ENCODE peak calls at places on chromosomes 2 and 18, in eight cellular contexts. W is psoas muscle; U is adrenal gland; S is CD4-positive, CD25-positive, alpha-beta regulatory T cell; I is upper lobe of right lung; Q is left ventricle myocardium inferior; Z is effector memory CD4-positive, alpha-beta T cell; Y is fibroblast of lung. X is an unnamed sample. For H3K4me1 and H3K36me3, the result is how much of the 10 kb centered on the place peaks cover.

GRCh38 chr2:217609952-217610351 is 392.8 kb downstream of the TNS1 start:
- DNase-seq in Q (no peak), I (no peak), Z (no peak), U (no peak), W (no peak), S (no peak), Y (no peak), X (no peak)

GRCh38 chr2:110991951-110992350 is 128.8 kb upstream of the BCL2L11 start:
- DNase-seq in I (no peak), W (no peak), Y (no peak), U (no peak), S (no peak), Q (no peak), Z (no peak), X (no peak)

GRCh38 chr2:210198326-210198725 is 26.9 kb downstream of the ACADL start:
- DNase-seq in Y (peak), U (no peak), W (no peak), S (no peak), I (no peak), Q (no peak), Z (no peak), X (no peak)

GRCh38 chr2:27407798-27408491 is 1.4 kb downstream of the PPM1G start:
- DNase-seq in W (no peak), Z (no peak), Q (no peak), U (no peak), I (no peak), Y (peak), S (no peak), X (no peak)

GRCh38 chr2:43518182-43518581 is 77.7 kb downstream of the THADA start:
- DNase-seq in U (no peak), I (no peak), W (no peak), Q (no peak), Y (peak), Z (no peak), S (no peak), X (no peak)

GRCh38 chr18:10476430-10476829 is 22.0 kb downstream of the APCDD1 start:
- DNase-seq in I (no peak), Z (no peak), Y (peak), W (no peak), Q (no peak), U (no peak), S (no peak), X (no peak)

GRCh38 chr2:207801259-207801658 is 31.6 kb upstream of the FZD5 start:
- DNase-seq in U (no peak), W (no peak), Z (no peak), Y (no peak), I (no peak), S (no peak), Q (no peak), X (no peak)

GRCh38 chr2:151159109-151159690 is 102.5 kb downstream of the RBM43 start:
- DNase-seq in W (no peak), Z (no peak), Y (peak), I (no peak), S (no peak), Q (no peak), U (no peak), X (no peak)

GRCh38 chr2:173130521-173131467 is 55.1 kb downstream of the MAP3K20 start:
- DNase-seq in W (no peak), U (no peak), S (no peak), Z (no peak), I (no peak), Q (no peak), Y (no peak), X (no peak)

GRCh38 chr2:191190439-191190838 is 39.6 kb upstream of the STAT4 start:
- DNase-seq in W (no peak), U (no peak), S (no peak), Z (no peak), Q (no peak), I (no peak), Y (no peak), X (no peak)

GRCh38 chr18:8247700-8248099 is 361.5 kb upstream of the RAB12 start:
- DNase-seq in Y (no peak), S (no peak), I (no peak), W (no peak), Q (no peak), U (no peak), Z (no peak), X (no peak)

GRCh38 chr2:118371500-118371899 is 283.2 kb downstream of the INSIG2 start:
- DNase-seq in Z (no peak), Y (peak), Q (no peak), U (no peak), S (no peak), I (no peak), W (no peak), X (no peak)

GRCh38 chr18:995641-996040 is 91.0 kb downstream of the ADCYAP1 start:
- DNase-seq in Z (no peak), W (no peak), Q (no peak), U (no peak), S (no peak), I (no peak), Y (peak), X (no peak)

GRCh38 chr2:176106636-176107539 is at the start of gene HOXD11:
- DNase-seq in U (no peak), W (no peak), Y (peak), Q (no peak), S (no peak), I (no peak), Z (no peak), X (no peak)

GRCh38 chr18:63553117-63553516 is 10.9 kb downstream of the SERPINB12 start:
- DNase-seq in Y (peak), I (no peak), U (no peak), S (no peak), Z (no peak), W (no peak), Q (no peak), X (no peak)

GRCh38 chr2:119753041-119753929 is 6.4 kb upstream of the PTPN4 start:
- DNase-seq in Z (no peak), Y (peak), Q (no peak), U (peak), S (peak), W (no peak), I (no peak), X (peak)

GRCh38 chr2:29747786-29748470 is 173.5 kb downstream of the ALK start:
- DNase-seq in W (no peak), S (no peak), I (no peak), U (no peak), Z (no peak), Q (no peak), Y (peak), X (no peak)

GRCh38 chr2:44918095-44918775 is 23.3 kb upstream of the SIX3 start:
- DNase-seq in Q (no peak), I (no peak), U (no peak), S (no peak), Z (no peak), W (no peak), Y (peak), X (no peak)

GRCh38 chr2:240982821-240983281 is 15.6 kb upstream of the SNED1 start:
- DNase-seq in U (no peak), I (no peak), S (no peak), Y (no peak), W (peak), Q (peak), Z (no peak), X (no peak)

GRCh38 chr2:166041613-166042012 is 86.2 kb downstream of the SCN1A start:
- DNase-seq in U (no peak), S (no peak), Q (no peak), Y (no peak), W (no peak), Z (no peak), I (no peak), X (no peak)
- H3K4me1 ChIP-seq in U (under half), S (under half), Q (under half), Y (under half), W (under half), Z (under half), I (under half), X (under half)

DNA sequence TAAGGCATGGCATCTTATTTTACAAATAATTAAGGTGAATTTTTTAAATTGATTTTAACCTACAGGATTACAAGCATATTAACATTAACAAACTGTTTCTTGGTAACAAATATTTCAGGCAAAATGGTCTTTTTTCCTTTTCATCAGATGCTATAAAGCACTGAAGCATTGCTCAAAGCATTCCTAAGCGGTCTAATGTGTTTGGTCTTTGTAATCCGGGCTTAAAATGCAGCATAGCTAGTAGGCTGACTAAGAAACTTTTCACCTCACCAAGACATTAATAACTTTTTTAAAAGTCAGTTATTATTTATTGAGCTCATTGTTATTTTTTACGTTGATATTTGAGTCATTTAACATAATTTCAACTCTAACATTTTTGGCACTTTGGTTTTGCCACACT is 538.8 kb upstream of the SLC39A10 start:
- DNase-seq in I (no peak), Z (no peak), Q (no peak), S (no peak), U (no peak), W (no peak), Y (no peak), X (no peak)
- H3K27ac ChIP-seq in I (no peak), Z (no peak), Q (no peak), S (no peak), U (no peak), W (no peak), Y (no peak), X (no peak)

GRCh38 chr2:214066847-214067246 is 344.0 kb upstream of the VWC2L start:
- DNase-seq in Q (no peak), Z (no peak), W (no peak), Y (no peak), I (no peak), S (no peak), U (no peak), X (no peak)
- H3K36me3 ChIP-seq in Q (under half), Z (under half), W (under half), Y (under half), I (under half), S (under half), U (under half), X (under half)

GRCh38 chr18:57431512-57432080 is 3.6 kb upstream of the ONECUT2 start:
- DNase-seq in Z (no peak), U (no peak), Q (no peak), W (no peak), I (no peak), S (no peak), Y (no peak), X (no peak)

GRCh38 chr18:57430983-57431382 is 4.2 kb upstream of the ONECUT2 start:
- DNase-seq in U (no peak), W (no peak), S (no peak), Y (no peak), Q (no peak), I (no peak), Z (no peak), X (no peak)

GRCh38 chr18:57432765-57433400 is 2.3 kb upstream of the ONECUT2 start:
- DNase-seq in S (no peak), W (no peak), Y (no peak), I (no peak), Q (no peak), Z (no peak), U (no peak), X (no peak)

GRCh38 chr18:57433492-57434176 is 1.5 kb upstream of the ONECUT2 start:
- DNase-seq in Y (no peak), W (no peak), U (no peak), S (no peak), Z (no peak), I (no peak), Q (no peak), X (no peak)

DNA sequence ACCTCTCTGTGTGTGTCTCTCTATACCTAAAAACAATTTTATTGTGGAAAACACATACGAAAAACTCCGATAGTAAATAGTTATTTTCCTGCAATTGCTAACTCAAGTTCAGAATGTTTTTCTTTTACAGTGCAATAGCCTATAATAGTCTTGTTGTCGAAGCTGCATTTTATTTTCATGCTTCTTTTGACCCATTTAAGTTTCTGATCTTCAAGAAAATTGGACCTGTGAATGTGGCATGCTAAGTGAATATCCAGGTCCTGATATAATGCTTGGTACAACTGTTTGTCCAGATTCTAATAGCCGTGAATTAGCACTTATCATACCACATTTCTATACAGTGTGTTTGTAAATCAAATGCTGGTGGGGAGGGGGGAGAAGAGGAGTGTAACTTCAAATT is 3.1 kb upstream of the ONECUT2 start:
- DNase-seq in Y (no peak), W (no peak), U (no peak), Q (no peak), I (no peak), Z (no peak), S (no peak), X (no peak)
- H3K4me1 ChIP-seq in Y (under half), W (under half), U (under half), Q (half or more), I (under half), Z (under half), S (under half), X (under half)

GRCh38 chr2:219252900-219253752 is at the start of gene TUBA4B:
- DNase-seq in Y (peak), I (peak), Z (no peak), S (peak), U (peak), W (peak), Q (no peak), X (peak)
- H3K27ac ChIP-seq in Y (peak), I (peak), Z (peak), S (peak), U (no peak), W (peak), Q (peak), X (peak)

GRCh38 chr2:47161475-47161874 is 6.4 kb upstream of the STPG4 start:
- DNase-seq in W (no peak), U (no peak), Y (no peak), Q (no peak), S (no peak), I (no peak), Z (no peak), X (no peak)
- H3K36me3 ChIP-seq in W (under half), U (half or more), Y (under half), Q (half or more), S (half or more), I (half or more), Z (under half), X (under half)

GRCh38 chr2:68742638-68743037 is 8.0 kb downstream of the ARHGAP25 start:
- DNase-seq in I (no peak), Z (no peak), U (no peak), Q (no peak), S (no peak), W (no peak), Y (no peak), X (no peak)

GRCh38 chr2:68746408-68746807 is 11.8 kb downstream of the ARHGAP25 start:
- DNase-seq in S (no peak), Y (no peak), I (no peak), Z (no peak), W (no peak), U (no peak), Q (no peak), X (no peak)

GRCh38 chr2:68745006-68745405 is 10.4 kb downstream of the ARHGAP25 start:
- DNase-seq in W (no peak), Z (no peak), I (no peak), Q (no peak), U (no peak), Y (no peak), S (no peak), X (no peak)

GRCh38 chr2:68743531-68743930 is 8.9 kb downstream of the ARHGAP25 start:
- DNase-seq in S (no peak), W (no peak), Q (no peak), I (no peak), Y (no peak), Z (no peak), U (no peak), X (no peak)

DNA sequence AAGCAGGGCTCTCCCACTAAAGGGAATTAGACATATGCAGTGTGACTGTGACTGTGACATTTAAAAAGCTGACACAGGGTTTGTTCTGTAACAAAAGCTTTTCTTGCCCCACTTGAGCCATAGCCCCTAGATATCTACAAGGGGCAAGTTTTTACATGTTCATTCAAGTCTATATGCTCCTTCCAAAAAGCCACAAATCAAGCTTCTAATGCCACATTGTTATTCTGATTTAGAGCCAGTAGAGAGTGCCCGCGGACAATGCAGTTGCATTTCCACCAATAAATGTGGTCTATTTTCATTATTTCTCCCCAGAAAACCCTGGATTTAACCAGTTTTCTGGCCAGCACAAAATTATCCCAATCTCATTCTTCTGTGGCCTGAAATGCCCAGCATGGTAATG is 9.9 kb downstream of the ARHGAP25 start:
- DNase-seq in Z (no peak), Y (no peak), Q (no peak), S (no peak), W (no peak), I (no peak), U (no peak), X (no peak)
- H3K4me1 ChIP-seq in Z (half or more), Y (under half), Q (under half), S (half or more), W (under half), I (under half), U (under half), X (half or more)

DNA sequence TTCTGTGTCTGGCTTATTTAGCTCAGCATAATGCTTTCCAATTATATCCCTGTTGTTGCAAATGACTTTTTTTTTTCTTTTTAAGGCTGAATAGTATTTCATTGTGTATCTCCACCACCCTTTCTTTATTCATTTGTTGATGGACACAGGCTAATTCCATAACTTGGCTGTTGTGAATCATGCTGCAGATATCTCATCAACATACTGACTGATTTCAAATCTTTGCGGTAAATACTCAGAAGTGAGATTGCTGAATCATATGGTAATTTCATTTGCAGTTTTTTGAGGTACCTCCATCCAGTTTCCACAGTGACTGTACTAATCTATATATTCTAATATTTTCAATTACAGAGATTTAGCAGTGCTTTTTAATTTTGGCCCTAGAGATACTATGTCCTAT is 266.2 kb downstream of the TMX3 start:
- DNase-seq in Z (no peak), Y (peak), U (no peak), Q (no peak), W (no peak), S (no peak), I (no peak), X (no peak)
- H3K27ac ChIP-seq in Z (no peak), Y (peak), U (no peak), Q (no peak), W (no peak), S (no peak), I (no peak), X (no peak)

X was measured in CD8-positive, alpha-beta memory T cell.